ENCODE peak calls at places on chromosome 9, in five cellular contexts. Y is psoas muscle, R is IMR-90, S is kidney epithelial cell, F is fibroblast of mammary gland. W is an unnamed sample.

GRCh38 chr9:110152704-110153374 is 55.1 kb downstream of the C9orf152 start:
- DNase-seq in F (peak; percentile 70), R (peak; percentile 72), Y (no peak), S (no peak), W (peak; percentile 73)

GRCh38 chr9:132662152-132662945 is 7.4 kb downstream of the DDX31 start:
- DNase-seq in Y (no peak), R (no peak), F (no peak), S (no peak), W (no peak)

GRCh38 chr9:92180669-92181181 is 65.5 kb upstream of the SPTLC1 start:
- DNase-seq in S (peak; percentile 23), R (peak; percentile 91), F (peak; percentile 58), Y (no peak), W (peak; percentile 87)

GRCh38 chr9:103364753-103365152 is 369.6 kb downstream of the CYLC2 start:
- DNase-seq in R (no peak), Y (no peak), S (peak; percentile 94), F (peak; percentile 73), W (peak; percentile 75)

GRCh38 chr9:116020801-116021200 is 132.8 kb upstream of the PAPPA start:
- DNase-seq in F (peak; percentile 46), S (no peak), R (peak; percentile 19), Y (no peak), W (no peak)

GRCh38 chr9:10112798-10113197 is 500.0 kb downstream of the PTPRD start:
- DNase-seq in F (peak; percentile 3), Y (no peak), R (no peak), S (no peak), W (no peak)

GRCh38 chr9:2241461-2241874 is 226.3 kb downstream of the SMARCA2 start:
- DNase-seq in R (peak; percentile 86), Y (peak; percentile 33), F (peak; percentile 88), S (no peak), W (peak; percentile 97)

GRCh38 chr9:90333226-90333625 is 309.4 kb downstream of the DIRAS2 start:
- DNase-seq in S (no peak), F (no peak), Y (no peak), R (no peak), W (peak; percentile 41)

GRCh38 chr9:114501786-114502682 is 3.2 kb downstream of the WHRN start:
- DNase-seq in S (no peak), R (peak; percentile 81), F (peak; percentile 17), Y (no peak), W (peak; percentile 64)

GRCh38 chr9:127489471-127490115 is 38.3 kb downstream of the LRSAM1 start:
- DNase-seq in F (no peak), R (no peak), Y (no peak), S (no peak), W (no peak)

GRCh38 chr9:35859310-35859994 is 10.7 kb downstream of the OR13J1 start:
- DNase-seq in Y (no peak), F (peak; percentile 46), S (no peak), R (peak; percentile 35), W (no peak)

GRCh38 chr9:86079421-86080111 is 19.8 kb downstream of the GOLM1 start:
- DNase-seq in R (no peak), S (no peak), Y (no peak), F (peak; percentile 42), W (no peak)

GRCh38 chr9:114308361-114308950 is 14.4 kb upstream of the ORM1 start:
- DNase-seq in S (no peak), F (no peak), R (no peak), Y (no peak), W (no peak)

GRCh38 chr9:121650220-121651013 is 1.0 kb upstream of the DAB2IP start:
- DNase-seq in Y (peak; percentile 33), S (no peak), F (no peak), R (peak; percentile 56), W (peak; percentile 29)

GRCh38 chr9:135087489-135087791 is at the start of gene OLFM1:
- DNase-seq in R (peak; percentile 46), F (peak; percentile 57), S (no peak), Y (peak; percentile 79), W (peak; percentile 71)

GRCh38 chr9:135087899-135088347 is 455 bp downstream of the OLFM1 start:
- DNase-seq in Y (no peak), F (no peak), S (no peak), R (no peak), W (no peak)

GRCh38 chr9:135085830-135086546 is 1.5 kb upstream of the OLFM1 start:
- DNase-seq in Y (peak; percentile 76), F (peak; percentile 59), R (peak; percentile 43), S (no peak), W (peak; percentile 75)

GRCh38 chr9:135088348-135088978 is 995 bp downstream of the OLFM1 start:
- DNase-seq in F (no peak), Y (no peak), R (no peak), S (no peak), W (no peak)

DNA sequence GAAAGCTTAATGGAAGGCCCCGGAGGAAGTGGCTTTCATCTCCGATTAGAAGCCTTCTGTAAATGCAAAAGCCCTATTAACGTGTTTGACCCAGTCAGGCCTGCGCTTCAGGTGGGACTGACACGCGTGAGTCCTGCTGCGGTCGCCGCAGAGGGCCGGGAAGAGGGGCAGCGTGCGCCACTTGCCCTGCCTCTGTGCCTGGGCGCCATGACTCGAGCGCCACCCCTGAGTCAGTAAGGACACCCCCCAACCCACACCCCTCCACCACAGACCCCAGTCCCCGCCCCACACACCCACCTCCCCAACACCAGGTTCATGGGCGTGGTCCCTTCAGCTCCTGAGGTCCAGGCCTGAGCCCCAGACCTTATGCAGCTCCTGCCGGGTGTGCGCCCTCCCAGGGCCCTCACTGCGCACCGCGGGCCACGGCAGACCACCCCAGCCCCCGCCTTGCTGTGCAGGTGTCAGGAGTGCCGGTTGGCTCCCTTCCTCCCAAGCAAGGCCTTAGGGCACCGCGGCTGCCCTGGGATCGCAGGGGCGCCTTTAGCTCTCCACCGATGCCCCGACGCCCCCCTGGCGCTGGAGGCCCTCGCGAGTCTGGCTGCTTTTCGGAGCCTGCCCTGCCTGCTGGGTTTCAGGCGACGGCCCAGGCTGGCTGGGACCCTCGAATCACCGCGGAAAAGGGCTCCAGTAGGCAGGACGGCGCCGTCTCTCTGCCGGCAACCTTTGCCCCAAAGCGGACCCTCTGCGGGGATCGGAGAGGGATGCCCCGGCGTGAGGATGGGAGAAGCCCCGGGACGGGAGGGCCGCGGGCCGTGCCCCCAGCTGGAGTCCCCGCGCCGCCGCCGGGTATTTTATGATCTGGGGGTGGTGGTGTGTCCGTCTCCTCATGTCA is 625 bp upstream of the OLFM1 start:
- DNase-seq in S (no peak), Y (no peak), F (no peak), R (no peak), W (no peak)
- H3K4me3 ChIP-seq in S (no peak overlapping the region), Y (peak overlapping the region; percentile 63), F (no peak overlapping the region), R (no peak overlapping the region), W (no peak overlapping the region)

GRCh38 chr9:23322392-23322791 is 503.6 kb downstream of the ELAVL2 start:
- DNase-seq in R (peak; percentile 0), Y (no peak), F (peak; percentile 10), S (no peak), W (no peak)
- TF ChIP-seq CTCF in R (peak; percentile 37), Y (no peak), F (peak; percentile 36), S (peak; percentile 23), W (peak; percentile 28)

GRCh38 chr9:120392245-120392644 is 187.7 kb downstream of the CDK5RAP2 start:
- DNase-seq in R (no peak), Y (no peak), S (no peak), F (no peak), W (no peak)

GRCh38 chr9:120394058-120394669 is 185.8 kb downstream of the CDK5RAP2 start:
- DNase-seq in F (peak; percentile 96), S (peak; percentile 59), R (peak; percentile 96), Y (no peak), W (peak; percentile 93)

GRCh38 chr9:120391691-120392090 is 188.3 kb downstream of the CDK5RAP2 start:
- DNase-seq in Y (no peak), R (no peak), F (no peak), S (no peak), W (no peak)

GRCh38 chr9:120392711-120393110 is 187.3 kb downstream of the CDK5RAP2 start:
- DNase-seq in S (no peak), Y (no peak), F (no peak), R (no peak), W (no peak)

DNA sequence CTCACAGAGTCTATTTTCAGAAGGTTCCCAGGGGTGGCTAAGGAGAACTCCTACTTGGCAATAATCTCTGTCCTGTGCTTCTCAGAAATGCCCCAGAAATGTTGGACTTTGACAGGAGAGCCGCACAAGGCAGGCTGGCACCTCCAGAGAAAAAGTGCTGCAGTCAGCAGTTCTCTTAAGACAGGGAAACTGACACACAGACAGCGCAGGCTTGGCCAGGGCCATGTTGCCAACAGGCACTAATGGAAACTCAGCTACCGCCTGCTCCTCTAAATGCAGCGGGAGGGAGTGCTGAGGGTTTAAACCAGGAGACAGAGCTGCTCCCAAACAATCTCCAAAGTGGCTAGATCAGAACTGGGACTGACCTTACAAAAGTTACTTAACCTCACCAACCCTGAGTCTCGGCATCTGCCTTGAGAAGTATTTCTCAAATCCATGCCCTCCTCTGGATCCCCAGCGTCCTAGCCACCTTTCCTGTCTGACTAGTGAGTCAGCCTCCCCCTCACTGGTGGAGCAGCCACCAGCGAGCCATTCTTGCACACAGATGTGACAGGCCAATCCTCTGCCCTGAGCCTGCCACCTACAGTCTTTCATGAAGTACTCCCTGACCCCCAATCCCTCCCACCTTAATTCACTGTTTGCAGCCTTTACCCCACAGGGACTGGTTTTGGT is 186.4 kb downstream of the CDK5RAP2 start:
- DNase-seq in S (no peak), R (peak; percentile 49), Y (no peak), F (peak; percentile 64), W (peak; percentile 43)
- H3K4me3 ChIP-seq in S (no peak overlapping the region), R (no peak overlapping the region), Y (no peak overlapping the region), F (no peak overlapping the region), W (no peak overlapping the region)

GRCh38 chr9:98365227-98365669 is 109.8 kb upstream of the TBC1D2 start:
- DNase-seq in S (no peak), F (peak; percentile 85), Y (no peak), R (peak; percentile 55), W (peak; percentile 61)
- TF ChIP-seq CTCF in S (peak; percentile 37), F (peak; percentile 76), Y (no peak), R (peak; percentile 39), W (peak; percentile 63)

DNA sequence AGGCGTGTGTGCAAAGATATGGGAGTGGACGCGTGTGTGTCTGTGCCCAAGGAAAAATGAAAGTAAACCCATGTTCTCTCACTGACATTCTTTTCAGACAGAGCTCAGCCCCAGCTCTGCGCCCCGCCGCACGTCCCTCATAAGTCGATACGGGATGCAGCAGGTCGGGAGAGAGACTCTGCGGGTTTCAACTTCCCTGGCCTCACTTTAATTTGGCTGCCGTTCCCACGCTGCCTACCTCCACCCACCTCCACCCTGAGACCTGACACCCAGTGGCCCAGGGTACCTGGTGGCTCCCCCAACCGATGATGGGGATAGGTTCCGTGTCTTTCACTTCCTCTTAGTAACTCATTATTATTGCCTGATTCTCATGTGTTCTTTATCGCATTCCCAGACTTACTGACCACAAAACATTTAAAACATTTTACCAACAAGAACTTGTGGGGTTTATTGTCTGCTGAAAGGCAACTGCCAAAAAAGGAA is 19.4 kb downstream of the LHX2 start:
- DNase-seq in Y (no peak), F (no peak), R (no peak), S (no peak), W (peak; percentile 39)
- H3K4me3 ChIP-seq in Y (no peak overlapping the region), F (no peak overlapping the region), R (no peak overlapping the region), S (no peak overlapping the region), W (no peak overlapping the region)

W was measured in choroid plexus epithelial cell.